ENCODE peak calls at places on chromosomes 7 and 10, in four cellular contexts. N is HuH-7.5, X is GM12892, Z is breast epithelium. A is an unnamed sample.

GRCh38 chr10:43574035-43574892 is at the start of gene ZNF239:
- DNase-seq in N (peak; percentile 6), X (peak; percentile 24), Z (peak; percentile 79), A (peak; percentile 89)

GRCh38 chr10:79159785-79160184 is 91.0 kb downstream of the ZMIZ1 start:
- DNase-seq in N (no peak), X (no peak), Z (no peak), A (peak; percentile 83)

GRCh38 chr10:78964274-78964951 is 104.4 kb upstream of the ZMIZ1 start:
- DNase-seq in N (no peak), X (no peak), Z (no peak), A (no peak)

GRCh38 chr10:100710151-100710871 is 35.1 kb upstream of the PAX2 start:
- DNase-seq in N (no peak), X (no peak), Z (no peak), A (no peak)

GRCh38 chr7:36967387-36967786 is 243.1 kb upstream of the AOAH start:
- DNase-seq in N (no peak), X (no peak), Z (no peak), A (peak; percentile 80)

GRCh38 chr7:148979827-148980226 is 48.5 kb downstream of the PDIA4 start:
- DNase-seq in N (no peak), X (no peak), Z (no peak), A (no peak)

GRCh38 chr10:52442576-52442975 is 128.5 kb downstream of the DKK1 start:
- DNase-seq in N (no peak), X (no peak), Z (no peak), A (peak; percentile 76)

GRCh38 chr7:106720641-106721040 is 59.7 kb upstream of the CCDC71L start:
- DNase-seq in N (no peak), X (no peak), Z (no peak), A (no peak)

GRCh38 chr10:84783386-84783785 is 455.0 kb downstream of the CCSER2 start:
- DNase-seq in N (peak; percentile 11), X (no peak), Z (no peak), A (no peak)

GRCh38 chr10:72388062-72388461 is 33.3 kb upstream of the DNAJB12 start:
- DNase-seq in N (no peak), X (no peak), Z (no peak), A (no peak)

GRCh38 chr10:21626457-21627161 is 92.6 kb downstream of the MLLT10 start:
- DNase-seq in N (no peak), X (no peak), Z (no peak), A (peak; percentile 24)

GRCh38 chr7:21911341-21911875 is 34.3 kb downstream of the CDCA7L start:
- DNase-seq in N (no peak), X (no peak), Z (no peak), A (no peak)

GRCh38 chr10:47031251-47031952 is 120.2 kb downstream of the PTPN20 start:
- DNase-seq in N (no peak), X (no peak), Z (peak; percentile 48), A (peak; percentile 40)

GRCh38 chr7:21507627-21508343 is 35.1 kb upstream of the DNAH11 start:
- DNase-seq in N (no peak), X (no peak), Z (no peak), A (peak; percentile 63)

GRCh38 chr7:78634073-78634472 is 819.4 kb downstream of the MAGI2 start:
- DNase-seq in N (no peak), X (no peak), Z (no peak), A (no peak)

GRCh38 chr7:3234051-3234450 is 67.0 kb upstream of the SDK1 start:
- DNase-seq in N (no peak), X (no peak), Z (no peak), A (no peak)

GRCh38 chr7:112481833-112482669 is 1.3 kb downstream of the LSMEM1 start:
- DNase-seq in N (no peak), X (no peak), Z (no peak), A (peak; percentile 89)

GRCh38 chr10:84407390-84408049 is 79.1 kb downstream of the CCSER2 start:
- DNase-seq in N (no peak), X (no peak), Z (no peak), A (no peak)

GRCh38 chr7:44083796-44084195 is 1.5 kb upstream of the POLM start:
- DNase-seq in N (no peak), X (no peak), Z (no peak), A (no peak)

GRCh38 chr10:44989621-44990301 is 11.0 kb upstream of the ZNF22 start:
- DNase-seq in N (no peak), X (no peak), Z (no peak), A (no peak)

GRCh38 chr7:143394777-143395176 is 13.6 kb downstream of the ZYX start:
- DNase-seq in N (no peak), X (no peak), Z (no peak), A (no peak)

GRCh38 chr7:138383166-138383565 is 76.9 kb upstream of the TRIM24 start:
- DNase-seq in N (no peak), X (no peak), Z (no peak), A (no peak)

GRCh38 chr7:46625032-46625431 is 704.0 kb upstream of the IGFBP3 start:
- DNase-seq in N (no peak), X (no peak), Z (no peak), A (no peak)